ENCODE peak calls at places on chromosomes 7 and 10, in six cellular contexts. O is cardiac fibroblast, D is H7, A is NCI-H1694 treated with DMSO at 0.1 percent for 48 hours, E is lower lobe of right lung, F is M059J. J is an unnamed sample.

GRCh38 chr10:70418229-70418628 is 14.3 kb downstream of the EIF4EBP2 start:
- DNase-seq in D (no peak), A (no peak), E (no peak), F (peak), O (peak), J (peak)

GRCh38 chr7:121755818-121756501 is 117.0 kb upstream of the PTPRZ1 start:
- DNase-seq in E (no peak), A (no peak), O (no peak), D (peak), F (no peak), J (no peak)

GRCh38 chr10:66931949-66932343 is 6.1 kb downstream of the LRRTM3 start:
- DNase-seq in O (no peak), D (no peak), F (no peak), E (no peak), A (no peak), J (peak)

GRCh38 chr10:3043512-3044368 is 23.6 kb upstream of the PFKP start:
- DNase-seq in A (peak), D (peak), F (peak), O (peak), E (peak), J (peak)

GRCh38 chr7:31432166-31432565 is 81.7 kb upstream of the ITPRID1 start:
- DNase-seq in F (no peak), A (no peak), E (no peak), D (no peak), O (no peak), J (no peak)

GRCh38 chr7:97298561-97298960 is 181.1 kb downstream of the SDHAF3 start:
- DNase-seq in O (peak), D (no peak), A (no peak), F (peak), E (no peak), J (peak)

GRCh38 chr7:101402081-101402779 is 39.6 kb downstream of the COL26A1 start:
- DNase-seq in D (peak), A (no peak), O (peak), F (peak), E (no peak), J (peak)

GRCh38 chr7:137579913-137580640 is 236.5 kb upstream of the PTN start:
- DNase-seq in D (no peak), F (peak), O (peak), A (no peak), E (no peak), J (peak)

GRCh38 chr10:76946268-76946667 is 691.3 kb downstream of the KCNMA1 start:
- DNase-seq in E (no peak), A (no peak), O (peak), D (no peak), F (peak), J (peak)

GRCh38 chr10:95445223-95445836 is 115.8 kb downstream of the SORBS1 start:
- DNase-seq in F (peak), A (no peak), O (peak), D (no peak), E (peak), J (peak)

GRCh38 chr7:40546616-40547501 is 412.1 kb downstream of the SUGCT start:
- DNase-seq in D (no peak), O (peak), F (peak), A (no peak), E (no peak), J (peak)

GRCh38 chr7:67309764-67310548 is 313.3 kb downstream of the TYW1 start:
- DNase-seq in F (no peak), D (no peak), A (no peak), O (no peak), E (no peak), J (no peak)

GRCh38 chr10:98886686-98887085 is 349.0 kb downstream of the HPSE2 start:
- DNase-seq in E (no peak), A (no peak), O (peak), F (peak), D (no peak), J (peak)

GRCh38 chr10:87504307-87504666 is 406 bp upstream of the MINPP1 start:
- DNase-seq in D (no peak), F (no peak), E (no peak), O (no peak), A (no peak), J (no peak)

GRCh38 chr7:41313171-41313570 is 389.7 kb downstream of the INHBA start:
- DNase-seq in A (no peak), E (no peak), O (no peak), F (no peak), D (no peak), J (no peak)

GRCh38 chr7:46993396-46993795 is 588.5 kb downstream of the TNS3 start:
- DNase-seq in E (no peak), O (peak), A (no peak), F (no peak), D (no peak), J (no peak)

GRCh38 chr7:134892002-134892693 is 94.2 kb upstream of the AGBL3 start:
- DNase-seq in F (no peak), E (no peak), O (peak), A (no peak), D (peak), J (no peak)

GRCh38 chr7:21587139-21587773 is 44.4 kb downstream of the DNAH11 start:
- DNase-seq in O (no peak), A (no peak), F (no peak), D (peak), E (no peak), J (no peak)

GRCh38 chr7:98418271-98418635 is 17.4 kb upstream of the BAIAP2L1 start:
- DNase-seq in O (no peak), D (no peak), F (peak), A (no peak), E (no peak), J (peak)

GRCh38 chr10:6148251-6148691 is 54.5 kb upstream of the PFKFB3 start:
- DNase-seq in E (peak), O (no peak), D (no peak), A (no peak), F (no peak), J (no peak)

J was measured in HT1080.